ENCODE peak calls at places on chromosomes 16 and 17, in five cellular contexts. V, E, M, T and F are unnamed samples.

GRCh38 chr17:50113624-50114320 is 16.2 kb downstream of the SAMD14 start:
- DNase-seq in T (no peak), V (no peak), E (no peak), M (no peak), F (no peak)

GRCh38 chr17:35171834-35172233 is 22.4 kb downstream of the SLC35G3 start:
- DNase-seq in T (no peak), V (peak), E (peak), M (no peak), F (peak)

GRCh38 chr17:39867891-39868553 is at the start of gene ZPBP2:
- DNase-seq in V (no peak), M (no peak), E (no peak), T (no peak), F (no peak)

GRCh38 chr16:1961651-1962067 is 2.3 kb downstream of the NDUFB10 start:
- DNase-seq in E (no peak), V (no peak), T (no peak), M (peak), F (no peak)

GRCh38 chr16:70396209-70396904 is 42.5 kb downstream of the ST3GAL2 start:
- DNase-seq in M (peak), T (no peak), V (peak), E (peak), F (peak)

GRCh38 chr17:83122834-83123233 is 43.4 kb downstream of the METRNL start:
- DNase-seq in E (no peak), M (peak), T (no peak), V (no peak), F (peak)

GRCh38 chr17:71899317-71899716 is 221.5 kb upstream of the SOX9 start:
- DNase-seq in E (no peak), V (no peak), T (no peak), M (no peak), F (no peak)

GRCh38 chr16:386641-387156 is 4.9 kb upstream of the PGAP6 start:
- DNase-seq in T (no peak), M (no peak), E (peak), V (peak), F (no peak)

GRCh38 chr16:30760160-30760559 is 1.7 kb downstream of the CFAP119 start:
- DNase-seq in V (no peak), E (no peak), T (no peak), M (no peak), F (no peak)

GRCh38 chr17:7856081-7856791 is 1.1 kb downstream of the NAA38 start:
- DNase-seq in T (no peak), M (no peak), V (no peak), E (peak), F (peak)

GRCh38 chr16:2529061-2529931 is 1.9 kb downstream of the CEMP1 start:
- DNase-seq in T (no peak), E (no peak), V (no peak), M (no peak), F (no peak)

GRCh38 chr16:9840761-9841665 is 341.2 kb downstream of the GRIN2A start:
- DNase-seq in E (no peak), T (no peak), M (no peak), V (no peak), F (no peak)

GRCh38 chr17:50609376-50610074 is 25.2 kb upstream of the ABCC3 start:
- DNase-seq in E (no peak), M (no peak), V (no peak), T (no peak), F (no peak)

GRCh38 chr16:86580063-86580797 is 1.9 kb downstream of the FOXL1 start:
- DNase-seq in V (no peak), M (no peak), T (no peak), E (no peak), F (no peak)

GRCh38 chr17:83199500-83200201 is 120.2 kb downstream of the METRNL start:
- DNase-seq in T (peak), E (no peak), M (no peak), V (no peak), F (peak)

GRCh38 chr17:73304971-73305786 is 6.6 kb downstream of the CDC42EP4 start:
- DNase-seq in V (peak), E (peak), T (peak), M (peak), F (peak)

GRCh38 chr16:87952751-87953150 is 1.5 kb downstream of the BANP start:
- DNase-seq in V (no peak), T (no peak), M (no peak), E (no peak), F (no peak)

GRCh38 chr17:65694601-65695000 is 133.2 kb upstream of the AXIN2 start:
- DNase-seq in E (peak), T (no peak), V (peak), M (no peak), F (no peak)

GRCh38 chr16:30521873-30522641 is 4.3 kb downstream of the ZNF768 start:
- DNase-seq in V (no peak), M (peak), T (no peak), E (no peak), F (no peak)

GRCh38 chr16:62201911-62202310 is 165.7 kb upstream of the CDH8 start:
- DNase-seq in M (no peak), V (no peak), E (no peak), T (no peak), F (no peak)

GRCh38 chr17:20197527-20197926 is 188.4 kb downstream of the SPECC1 start:
- DNase-seq in E (no peak), T (no peak), M (no peak), V (no peak), F (no peak)

GRCh38 chr17:20201059-20201458 is 191.9 kb downstream of the SPECC1 start:
- DNase-seq in M (no peak), V (no peak), T (no peak), E (no peak), F (no peak)

GRCh38 chr17:20203021-20203420 is 193.9 kb downstream of the SPECC1 start:
- DNase-seq in E (no peak), T (no peak), V (no peak), M (no peak), F (no peak)

GRCh38 chr17:20202141-20202574 is 193.0 kb downstream of the SPECC1 start:
- DNase-seq in T (no peak), M (peak), E (no peak), V (no peak), F (no peak)

GRCh38 chr17:20200016-20200788 is 191.0 kb downstream of the SPECC1 start:
- DNase-seq in T (no peak), V (peak), E (no peak), M (no peak), F (peak)
- TF ChIP-seq CTCF in T (no peak), V (no peak), E (no peak), M (no peak), F (no peak)

GRCh38 chr17:77352441-77352840 is 211.7 kb downstream of the SEC14L1 start:
- DNase-seq in V (no peak), M (no peak), E (no peak), T (peak), F (no peak)
- TF ChIP-seq CTCF in V (no peak), M (no peak), E (no peak), T (no peak), F (no peak)

GRCh38 chr17:44734272-44734671 is 24.5 kb upstream of the ADAM11 start:
- DNase-seq in T (no peak), M (no peak), V (no peak), E (no peak), F (no peak)
- TF ChIP-seq CTCF in T (no peak), M (no peak), V (no peak), E (no peak), F (no peak)

DNA sequence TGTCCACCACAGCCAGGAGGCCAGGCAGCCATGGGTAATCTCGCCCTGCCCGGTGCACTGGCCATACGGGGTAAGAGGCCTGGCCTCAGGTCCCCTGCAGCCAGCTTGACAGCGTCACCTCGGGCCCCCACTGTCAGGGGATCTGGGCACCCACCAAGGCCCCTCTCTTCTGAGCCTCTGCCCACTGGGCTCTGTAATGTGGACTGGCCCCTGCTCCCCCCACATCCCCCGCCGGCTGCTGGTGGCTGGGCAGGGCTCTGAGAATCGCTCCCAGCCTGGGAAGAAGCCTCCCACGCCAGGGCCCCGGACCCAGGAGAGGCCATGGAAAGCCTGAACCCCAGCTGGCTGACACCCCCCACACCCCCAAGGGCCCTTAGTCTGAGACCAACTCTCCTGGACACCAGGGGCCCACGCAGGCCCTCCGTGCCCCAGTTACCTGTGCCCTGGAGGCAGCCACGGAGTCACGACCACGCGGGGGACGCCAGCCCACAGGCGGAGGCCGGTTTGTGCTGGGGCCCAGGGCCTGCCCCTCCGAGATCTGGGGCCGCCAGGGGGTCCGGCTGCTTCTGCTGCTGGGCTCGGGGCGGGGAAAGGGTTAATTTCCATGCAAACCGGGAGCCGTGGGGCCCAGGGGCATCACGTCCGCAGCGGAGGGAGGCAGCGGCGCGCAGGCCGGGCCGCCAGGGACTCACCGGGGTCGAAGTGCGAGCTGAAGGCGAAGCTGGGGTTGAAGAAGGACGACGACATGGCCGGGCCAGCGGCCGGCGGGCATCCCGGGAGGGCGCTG is at the start of gene PVALEF:
- DNase-seq in T (peak), V (no peak), E (no peak), M (peak), F (no peak)
- TF ChIP-seq CTCF in T (no peak), V (no peak), E (no peak), M (no peak), F (no peak)

GRCh38 chr17:9241774-9242496 is 220.6 kb downstream of the NTN1 start:
- DNase-seq in M (no peak), T (no peak), V (no peak), E (no peak), F (no peak)

GRCh38 chr17:9241371-9241712 is 220.0 kb downstream of the NTN1 start:
- DNase-seq in E (peak), M (no peak), T (peak), V (peak), F (peak)

GRCh38 chr17:9242497-9242881 is 221.2 kb downstream of the NTN1 start:
- DNase-seq in V (no peak), E (no peak), T (no peak), M (no peak), F (no peak)

GRCh38 chr17:9242983-9243382 is 221.7 kb downstream of the NTN1 start:
- DNase-seq in T (no peak), V (no peak), E (no peak), M (no peak), F (no peak)

GRCh38 chr17:9244066-9245052 is 223.0 kb downstream of the NTN1 start:
- DNase-seq in M (no peak), T (no peak), V (peak), E (peak), F (peak)
- TF ChIP-seq CTCF in M (no peak), T (no peak), V (no peak), E (no peak), F (no peak)

GRCh38 chr16:50386139-50386538 is 17.4 kb upstream of the BRD7 start:
- DNase-seq in E (no peak), V (no peak), M (peak), T (no peak), F (no peak)

GRCh38 chr16:50384500-50385122 is 15.8 kb upstream of the BRD7 start:
- DNase-seq in M (no peak), V (no peak), T (no peak), E (no peak), F (no peak)

GRCh38 chr16:50376997-50377396 is 8.2 kb upstream of the BRD7 start:
- DNase-seq in M (no peak), E (peak), V (peak), T (no peak), F (no peak)

GRCh38 chr16:50378417-50378816 is 9.6 kb upstream of the BRD7 start:
- DNase-seq in V (no peak), T (no peak), E (no peak), M (no peak), F (no peak)

DNA sequence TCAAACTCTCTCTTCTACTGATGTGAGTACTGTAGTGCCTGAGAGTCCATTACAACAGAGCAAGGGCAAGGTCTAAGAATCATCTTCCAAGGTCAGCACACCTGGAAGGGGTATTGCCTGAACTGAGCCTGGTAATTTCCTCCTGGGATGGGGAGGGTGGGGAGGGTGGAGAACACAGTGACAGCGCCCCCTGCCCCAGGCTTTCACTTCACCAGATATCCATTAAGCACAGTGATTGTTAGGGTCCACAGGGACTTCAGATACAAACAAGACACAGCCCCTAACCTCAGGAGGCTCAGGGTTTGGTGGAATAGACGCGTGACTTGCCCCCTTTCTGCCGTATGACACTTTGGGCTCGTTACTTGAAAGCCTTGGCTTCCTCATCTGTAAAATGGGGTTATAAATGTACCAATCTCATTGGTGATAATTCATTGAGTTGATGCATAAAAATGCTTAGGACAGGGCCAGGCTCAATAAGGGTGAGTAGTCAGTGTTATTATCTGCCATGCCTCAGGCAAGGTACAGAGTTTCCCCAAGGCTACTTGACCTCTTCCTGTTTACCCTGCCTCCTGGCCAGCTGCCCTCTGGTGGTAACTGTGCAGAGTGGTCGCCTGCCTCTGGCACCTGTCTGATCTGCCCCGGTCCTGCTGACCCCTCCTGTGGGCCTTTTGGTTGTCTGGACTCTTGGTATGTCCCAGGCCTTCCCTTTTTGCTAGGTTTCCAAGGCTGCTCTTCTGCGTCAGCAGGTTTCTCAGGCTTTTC is 13.1 kb upstream of the BRD7 start:
- DNase-seq in T (no peak), V (no peak), M (no peak), E (no peak), F (no peak)
- TF ChIP-seq CTCF in T (no peak), V (peak), M (no peak), E (peak), F (no peak)

DNA sequence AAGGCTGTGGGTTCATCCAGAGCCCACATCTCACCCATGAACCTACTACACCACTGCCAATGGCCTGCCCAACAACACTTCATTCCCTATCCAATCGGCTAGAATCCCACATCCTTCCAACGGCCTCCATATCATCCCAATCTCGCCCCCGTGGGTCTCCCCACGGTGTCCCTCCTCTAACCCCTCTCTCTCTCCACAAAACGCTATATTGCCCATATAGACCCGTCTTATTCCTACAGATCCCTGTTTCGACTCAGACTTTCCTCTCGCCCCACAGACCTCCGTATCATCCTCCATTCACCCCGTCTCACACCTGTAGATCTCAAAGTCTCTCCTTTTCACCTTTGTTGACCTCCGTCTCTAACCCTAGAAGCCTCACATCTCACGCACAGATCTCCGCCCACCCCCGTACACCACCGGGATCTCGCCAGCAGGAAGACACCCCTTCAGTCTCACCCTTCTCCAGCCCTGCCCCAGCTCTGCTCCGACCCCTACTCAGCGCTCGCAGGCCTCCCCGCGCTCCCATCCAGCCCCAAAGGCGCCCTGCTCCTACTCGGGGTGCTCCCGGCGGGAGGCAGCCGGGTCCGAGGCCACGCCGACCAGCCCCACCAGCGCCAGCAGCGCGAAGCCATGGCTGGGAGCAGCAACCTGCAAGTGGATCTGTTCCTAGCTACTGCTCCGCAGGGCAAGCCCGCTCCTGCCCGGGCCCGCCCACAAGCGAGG is at the start of gene FDXR:
- DNase-seq in T (no peak), M (no peak), V (no peak), E (no peak), F (no peak)
- TF ChIP-seq CTCF in T (no peak), M (no peak), V (no peak), E (no peak), F (no peak)